ENCODE peak calls at places on chromosomes 6 and 20, in six cellular contexts. H, T, C, Q, F and N are unnamed samples.

GRCh38 chr6:5191222-5191621 is 69.5 kb downstream of the LYRM4 start:
- DNase-seq in H (no peak), T (no peak), C (peak; percentile 54), Q (no peak), F (no peak), N (no peak)

GRCh38 chr6:88367248-88367647 is 201.1 kb upstream of the CNR1 start:
- DNase-seq in H (no peak), T (no peak), C (peak; percentile 29), Q (no peak), F (no peak), N (no peak)

GRCh38 chr6:30963641-30964040 is 19.9 kb upstream of the MUC21 start:
- DNase-seq in H (no peak), T (no peak), C (peak; percentile 18), Q (no peak), F (no peak), N (no peak)

GRCh38 chr20:9301129-9302072 is 213.0 kb upstream of the LAMP5 start:
- DNase-seq in H (no peak), T (peak; percentile 16), C (peak; percentile 80), Q (no peak), F (no peak), N (no peak)

GRCh38 chr6:84796343-84796742 is 31.9 kb upstream of the TBX18 start:
- DNase-seq in H (no peak), T (no peak), C (no peak), Q (no peak), F (no peak), N (no peak)

GRCh38 chr20:38610521-38610920 is 8.9 kb downstream of the ARHGAP40 start:
- DNase-seq in H (no peak), T (no peak), C (peak; percentile 51), Q (no peak), F (no peak), N (no peak)

GRCh38 chr6:103675807-103676406 is 1183.8 kb downstream of the HACE1 start:
- DNase-seq in H (no peak), T (no peak), C (peak; percentile 20), Q (no peak), F (no peak), N (no peak)

GRCh38 chr6:15239606-15240364 is 6.1 kb upstream of the JARID2 start:
- DNase-seq in H (no peak), T (no peak), C (peak; percentile 39), Q (no peak), F (no peak), N (no peak)

GRCh38 chr6:159042003-159042823 is 2.6 kb downstream of the TAGAP start:
- DNase-seq in H (no peak), T (peak; percentile 64), C (peak; percentile 75), Q (peak; percentile 91), F (no peak), N (peak; percentile 78)

DNA sequence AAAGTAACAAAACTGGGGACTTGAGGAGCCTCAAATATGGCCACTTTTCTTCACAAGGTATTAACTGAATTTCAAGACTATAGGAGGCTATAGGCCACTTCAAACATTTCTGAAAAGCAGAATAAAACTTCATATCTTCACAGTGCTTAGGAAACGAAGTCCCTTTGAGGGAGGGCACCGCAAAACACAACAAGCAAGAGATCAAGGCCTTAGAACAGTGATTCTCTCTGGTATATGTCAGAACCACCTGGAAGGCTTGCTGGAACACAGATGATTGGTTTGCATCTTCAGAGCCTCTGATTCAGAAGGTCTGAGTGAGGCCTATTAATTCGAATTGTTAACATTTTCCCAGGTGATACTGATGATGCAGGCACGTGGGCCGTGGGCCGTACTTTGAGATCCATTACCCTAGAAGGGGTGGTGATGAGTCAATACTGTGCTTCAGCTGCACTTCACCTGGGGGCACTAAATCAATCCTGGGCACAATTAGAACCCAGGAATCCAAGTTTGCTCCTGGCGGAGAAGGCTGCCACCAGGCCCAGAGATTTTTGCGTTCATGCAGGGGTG is 10.7 kb downstream of the SUN5 start:
- DNase-seq in H (no peak), T (no peak), C (no peak), Q (no peak), F (no peak), N (no peak)
- TF ChIP-seq CTCF in H (no peak), T (no peak), C (no peak), Q (no peak), F (no peak), N (no peak)

GRCh38 chr6:6569043-6569442 is 19.5 kb upstream of the LY86 start:
- DNase-seq in H (no peak), T (no peak), C (no peak), Q (no peak), F (no peak), N (no peak)
- TF ChIP-seq CTCF in H (no peak), T (no peak), C (no peak), Q (no peak), F (no peak), N (no peak)

GRCh38 chr6:126123226-126123625 is 136.9 kb downstream of the TRMT11 start:
- DNase-seq in H (no peak), T (no peak), C (peak; percentile 54), Q (no peak), F (no peak), N (no peak)

GRCh38 chr6:126127662-126128061 is 141.3 kb downstream of the TRMT11 start:
- DNase-seq in H (no peak), T (no peak), C (peak; percentile 36), Q (no peak), F (no peak), N (no peak)
- TF ChIP-seq CTCF in H (no peak), T (no peak), C (peak; percentile 38), Q (no peak), F (no peak), N (no peak)

GRCh38 chr6:47646689-47647088 is 51.7 kb upstream of the ADGRF4 start:
- DNase-seq in H (no peak), T (no peak), C (no peak), Q (no peak), F (no peak), N (no peak)
- TF ChIP-seq CTCF in H (no peak), T (no peak), C (no peak), Q (no peak), F (no peak), N (no peak)

GRCh38 chr6:143023695-143024094 is 37.0 kb upstream of the AIG1 start:
- DNase-seq in H (no peak), T (no peak), C (no peak), Q (no peak), F (no peak), N (no peak)
- TF ChIP-seq CTCF in H (no peak), T (no peak), C (no peak), Q (no peak), F (no peak), N (no peak)

GRCh38 chr6:96394727-96395126 is 126.9 kb upstream of the UFL1 start:
- DNase-seq in H (no peak), T (no peak), C (no peak), Q (no peak), F (no peak), N (no peak)
- TF ChIP-seq CTCF in H (no peak), T (no peak), C (no peak), Q (no peak), F (peak; percentile 50), N (no peak)